ENCODE peak calls at places on chromosomes 11 and 22, in nine cellular contexts. U is sigmoid colon, H is SK-N-SH, P is endothelial cell of umbilical vein, R is transverse colon, X is HL-60, Z is stomach, B is K562, J is prostate gland. K is an unnamed sample.

GRCh38 chr11:63490551-63491239 is at the start of gene PLAAT5:
- DNase-seq in U (peak; percentile 76), H (peak; percentile 50), P (no peak), R (peak; percentile 16), X (no peak), Z (no peak), B (no peak), J (no peak), K (no peak)

GRCh38 chr11:133753150-133753549 is 92.2 kb downstream of the SPATA19 start:
- DNase-seq in U (no peak), H (no peak), P (no peak), R (no peak), X (no peak), Z (no peak), B (no peak), J (no peak), K (no peak)

GRCh38 chr11:83724704-83725114 is 438.5 kb upstream of the CCDC90B start:
- DNase-seq in U (no peak), H (peak; percentile 27), P (no peak), R (no peak), X (no peak), Z (peak; percentile 78), B (no peak), J (peak; percentile 80), K (no peak)

GRCh38 chr11:23097906-23098305 is 237.6 kb upstream of the CCDC179 start:
- DNase-seq in U (no peak), H (no peak), P (no peak), R (no peak), X (no peak), Z (no peak), B (no peak), J (no peak), K (no peak)

GRCh38 chr11:6237903-6238302 is 986 bp upstream of the CNGA4 start:
- DNase-seq in U (no peak), H (no peak), P (no peak), R (no peak), X (no peak), Z (no peak), B (no peak), J (no peak), K (no peak)

GRCh38 chr22:42915980-42916765 is 59.1 kb upstream of the ARFGAP3 start:
- DNase-seq in U (no peak), H (no peak), P (no peak), R (no peak), X (no peak), Z (peak; percentile 59), B (no peak), J (no peak), K (no peak)

GRCh38 chr22:29114392-29114791 is 41.6 kb downstream of the KREMEN1 start:
- DNase-seq in U (no peak), H (no peak), P (no peak), R (no peak), X (no peak), Z (no peak), B (no peak), J (no peak), K (no peak)

GRCh38 chr22:20380486-20380885 is 13.5 kb upstream of the ZNF74 start:
- DNase-seq in U (no peak), H (no peak), P (no peak), R (no peak), X (no peak), Z (no peak), B (peak; percentile 42), J (no peak), K (no peak)

GRCh38 chr22:27252282-27253049 is 549.1 kb downstream of the MN1 start:
- DNase-seq in U (peak; percentile 87), H (no peak), P (peak; percentile 47), R (no peak), X (no peak), Z (no peak), B (no peak), J (no peak), K (no peak)

GRCh38 chr22:21755855-21756284 is 20.3 kb upstream of the YPEL1 start:
- DNase-seq in U (no peak), H (no peak), P (peak; percentile 49), R (no peak), X (no peak), Z (no peak), B (peak; percentile 97), J (no peak), K (no peak)

GRCh38 chr11:44893250-44894216 is 57.1 kb downstream of the TP53I11 start:
- DNase-seq in U (peak; percentile 85), H (peak; percentile 84), P (no peak), R (no peak), X (no peak), Z (no peak), B (no peak), J (peak; percentile 42), K (no peak)

GRCh38 chr11:31997955-31998354 is 92.9 kb upstream of the RCN1 start:
- DNase-seq in U (no peak), H (no peak), P (no peak), R (no peak), X (no peak), Z (no peak), B (no peak), J (no peak), K (no peak)
- TF ChIP-seq CTCF in U (no peak), H (no peak), P (no peak), R (no peak), X (no peak), Z (no peak), B (no peak), J (no peak), K (no peak)

GRCh38 chr22:31614781-31615480 is 47.1 kb downstream of the PISD start:
- DNase-seq in U (peak; percentile 50), H (no peak), P (no peak), R (no peak), X (no peak), Z (no peak), B (no peak), J (no peak), K (no peak)

GRCh38 chr22:31612891-31613285 is 49.1 kb downstream of the PISD start:
- DNase-seq in U (peak; percentile 62), H (no peak), P (no peak), R (no peak), X (no peak), Z (no peak), B (no peak), J (no peak), K (no peak)

GRCh38 chr22:31615481-31615840 is 46.6 kb downstream of the PISD start:
- DNase-seq in U (no peak), H (no peak), P (no peak), R (no peak), X (peak; percentile 35), Z (no peak), B (no peak), J (no peak), K (no peak)

GRCh38 chr22:31613286-31613903 is 48.6 kb downstream of the PISD start:
- DNase-seq in U (peak; percentile 52), H (no peak), P (no peak), R (no peak), X (no peak), Z (no peak), B (no peak), J (no peak), K (no peak)

DNA sequence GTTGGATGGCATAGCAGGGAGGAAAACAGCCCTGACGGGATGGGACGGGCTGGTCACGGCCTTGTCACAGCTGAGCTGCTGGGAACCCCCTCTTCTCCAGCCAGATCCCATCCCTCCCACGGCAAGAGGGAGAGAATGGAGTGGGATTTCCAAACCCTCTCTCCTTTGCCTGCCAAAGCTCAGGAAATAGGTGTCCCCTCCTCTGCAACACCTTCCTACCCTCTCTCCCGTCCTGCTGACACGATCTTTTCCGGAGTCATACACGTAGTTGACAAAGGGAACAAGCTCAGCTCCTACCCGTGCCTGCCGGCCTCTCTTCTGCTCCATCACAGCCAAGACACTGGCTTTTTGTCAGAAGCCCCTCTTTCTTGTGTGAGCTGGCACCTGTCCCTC is 48.1 kb downstream of the PISD start:
- DNase-seq in U (no peak), H (no peak), P (no peak), R (no peak), X (no peak), Z (no peak), B (no peak), J (no peak), K (no peak)
- TF ChIP-seq POLR2AphosphoS5 in U (no peak), H (no peak), P (no peak), R (no peak), X (no peak), Z (no peak), B (no peak), J (no peak), K (no peak)

GRCh38 chr11:2447253-2447950 is 2.6 kb downstream of the KCNQ1 start:
- DNase-seq in U (no peak), H (no peak), P (no peak), R (no peak), X (peak; percentile 51), Z (no peak), B (no peak), J (no peak), K (peak; percentile 50)

GRCh38 chr11:2444301-2445106 is at the start of the genes KCNQ1 and TRPM5:
- DNase-seq in U (no peak), H (peak; percentile 98), P (no peak), R (peak; percentile 87), X (no peak), Z (peak; percentile 88), B (peak; percentile 90), J (peak; percentile 34), K (no peak)

GRCh38 chr11:2446590-2447252 is 1.9 kb downstream of the KCNQ1 start:
- DNase-seq in U (no peak), H (peak; percentile 30), P (no peak), R (no peak), X (peak; percentile 75), Z (no peak), B (no peak), J (no peak), K (peak; percentile 56)

GRCh38 chr11:2445107-2445947 is 519 bp downstream of the KCNQ1 start:
- DNase-seq in U (no peak), H (no peak), P (no peak), R (no peak), X (no peak), Z (peak; percentile 55), B (no peak), J (no peak), K (no peak)

DNA sequence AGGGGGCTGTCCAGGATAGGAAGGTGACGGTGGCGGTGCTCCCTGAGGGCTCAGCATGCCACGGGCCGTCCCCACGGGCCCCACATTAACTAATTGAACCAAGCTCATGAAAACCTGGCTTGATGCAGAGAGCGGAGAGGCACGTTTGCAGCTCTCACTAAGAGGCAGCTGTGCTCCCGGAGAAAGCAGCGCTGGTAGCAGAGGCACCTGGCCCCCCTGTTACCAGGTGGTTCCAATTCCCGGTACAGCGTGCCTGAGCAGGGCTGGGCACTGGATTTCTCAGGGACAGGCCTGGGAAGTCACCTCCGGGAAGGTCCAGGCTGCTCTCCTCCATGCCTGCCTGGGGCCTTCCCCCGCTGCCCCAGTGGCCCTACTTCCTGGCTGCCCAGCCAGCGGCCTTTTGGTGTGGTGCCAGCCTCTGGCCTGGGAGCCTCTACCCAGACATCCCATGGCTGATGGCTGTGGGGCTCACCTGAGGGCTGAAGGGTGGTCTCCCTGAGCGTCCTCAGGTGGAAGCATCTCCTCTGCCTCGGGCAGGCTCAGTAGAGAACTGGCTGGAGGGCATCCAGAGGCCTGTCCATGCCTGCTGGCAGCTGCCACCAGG is 1.2 kb downstream of the KCNQ1 start:
- DNase-seq in U (no peak), H (peak; percentile 54), P (no peak), R (peak; percentile 58), X (no peak), Z (peak; percentile 87), B (no peak), J (no peak), K (no peak)
- H3K4me3 ChIP-seq in U (no peak overlapping the region), H (no peak overlapping the region), P (no peak overlapping the region), R (peak overlapping the region; percentile 53), X (no peak overlapping the region), Z (peak overlapping the region; percentile 58), B (no peak overlapping the region), J (no peak overlapping the region), K (peak overlapping the region; percentile 41)

GRCh38 chr22:31243339-31244043 is 31.4 kb downstream of the LIMK2 start:
- DNase-seq in U (no peak), H (no peak), P (peak; percentile 40), R (no peak), X (no peak), Z (no peak), B (no peak), J (no peak), K (no peak)
- TF ChIP-seq CTCF in U (no peak), H (no peak), P (no peak), R (no peak), X (no peak), Z (no peak), B (no peak), J (no peak), K (no peak)

K was measured in suprapubic skin.